ENCODE peak calls at places on chromosomes 1 and 21, in four cellular contexts. One of them, this sample, is unnamed.

GRCh38 chr1:149942207-149942606 is 5.5 kb upstream of the MTMR11 start:
- DNase-seq in A549: peak; percentile 58
- DNase-seq in WTC11: peak; percentile 53
- DNase-seq in Peyer's patch: no peak
- DNase-seq in this sample: no peak

GRCh38 chr1:216670118-216670870 is 52.9 kb downstream of the ESRRG start:
- DNase-seq in A549: peak; percentile 29
- DNase-seq in WTC11: no peak
- DNase-seq in Peyer's patch: no peak
- DNase-seq in this sample: no peak

GRCh38 chr1:49136738-49137251 is 360.1 kb upstream of the BEND5 start:
- DNase-seq in A549: no peak
- DNase-seq in WTC11: no peak
- DNase-seq in Peyer's patch: no peak
- DNase-seq in this sample: no peak

GRCh38 chr1:26468911-26469310 is 3.3 kb upstream of the HMGN2 start:
- DNase-seq in A549: no peak
- DNase-seq in WTC11: no peak
- DNase-seq in Peyer's patch: no peak
- DNase-seq in this sample: no peak

GRCh38 chr1:177937931-177938330 is 31.9 kb downstream of the SEC16B start:
- DNase-seq in A549: no peak
- DNase-seq in WTC11: no peak
- DNase-seq in Peyer's patch: no peak
- DNase-seq in this sample: no peak

GRCh38 chr1:17438977-17439249 is 564 bp downstream of the RCC2 start:
- DNase-seq in A549: no peak
- DNase-seq in WTC11: no peak
- DNase-seq in Peyer's patch: no peak
- DNase-seq in this sample: peak; percentile 43

GRCh38 chr1:96634863-96635262 is 86.7 kb upstream of the PTBP2 start:
- DNase-seq in A549: no peak
- DNase-seq in WTC11: no peak
- DNase-seq in Peyer's patch: no peak
- DNase-seq in this sample: no peak

GRCh38 chr21:45623436-45623835 is 20.1 kb upstream of the PCBP3 start:
- DNase-seq in A549: no peak
- DNase-seq in WTC11: no peak
- DNase-seq in Peyer's patch: peak; percentile 9
- DNase-seq in this sample: no peak

GRCh38 chr21:31142600-31142999 is 104.3 kb upstream of the KRTAP19-8 start:
- DNase-seq in A549: no peak
- DNase-seq in WTC11: no peak
- DNase-seq in Peyer's patch: no peak
- DNase-seq in this sample: no peak

GRCh38 chr1:153612755-153613331 is at the start of gene S100A16:
- DNase-seq in A549: peak; percentile 77
- DNase-seq in WTC11: peak; percentile 54
- DNase-seq in Peyer's patch: no peak
- DNase-seq in this sample: no peak

GRCh38 chr21:41857771-41858300 is 21.3 kb downstream of the PRDM15 start:
- DNase-seq in A549: no peak
- DNase-seq in WTC11: no peak
- DNase-seq in Peyer's patch: no peak
- DNase-seq in this sample: no peak

GRCh38 chr1:33723251-33723650 is 140.6 kb upstream of the HMGB4 start:
- DNase-seq in A549: no peak
- DNase-seq in WTC11: no peak
- DNase-seq in Peyer's patch: no peak
- DNase-seq in this sample: no peak

GRCh38 chr1:58304584-58304983 is 241.9 kb downstream of the OMA1 start:
- DNase-seq in A549: no peak
- DNase-seq in WTC11: no peak
- DNase-seq in Peyer's patch: no peak
- DNase-seq in this sample: no peak

GRCh38 chr1:102837551-102837950 is 270.8 kb downstream of the COL11A1 start:
- DNase-seq in A549: no peak
- DNase-seq in WTC11: no peak
- DNase-seq in Peyer's patch: no peak
- DNase-seq in this sample: no peak

GRCh38 chr1:75937034-75937433 is 4.8 kb upstream of the ASB17 start:
- DNase-seq in A549: no peak
- DNase-seq in WTC11: no peak
- DNase-seq in Peyer's patch: no peak
- DNase-seq in this sample: no peak

GRCh38 chr1:2046225-2046917 is 3.8 kb upstream of the PRKCZ start:
- DNase-seq in A549: peak; percentile 64
- DNase-seq in WTC11: peak; percentile 91
- DNase-seq in Peyer's patch: peak; percentile 63
- DNase-seq in this sample: peak; percentile 79

GRCh38 chr1:82517586-82517985 is 716.9 kb downstream of the ADGRL2 start:
- DNase-seq in A549: no peak
- DNase-seq in WTC11: peak; percentile 40
- DNase-seq in Peyer's patch: no peak
- DNase-seq in this sample: no peak
- TF ChIP-seq CTCF in A549: no peak
- TF ChIP-seq CTCF in WTC11: no peak
- TF ChIP-seq CTCF in Peyer's patch: no peak
- TF ChIP-seq CTCF in this sample: no peak

DNA sequence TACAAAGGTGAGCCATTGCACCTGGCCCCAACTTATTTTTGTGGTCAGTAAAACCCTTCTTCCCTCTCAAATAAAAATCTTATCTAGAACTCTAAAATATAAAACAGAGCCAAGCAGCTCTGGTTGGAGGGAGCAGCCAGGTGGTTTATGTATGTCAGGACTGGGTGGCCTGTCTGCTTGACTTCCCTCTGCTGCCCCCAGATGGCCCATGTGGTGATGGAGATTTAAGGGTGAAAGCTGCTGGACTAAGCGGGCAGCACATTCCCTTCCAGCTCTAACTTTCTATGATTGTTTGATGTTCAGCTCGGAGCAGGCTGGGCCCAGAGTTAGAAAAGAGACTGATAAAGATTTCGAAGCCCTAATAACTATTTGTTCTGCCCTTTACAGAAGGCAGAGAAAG is 11.9 kb upstream of the PAQR6 start:
- DNase-seq in A549: peak; percentile 38
- DNase-seq in WTC11: no peak
- DNase-seq in Peyer's patch: no peak
- DNase-seq in this sample: no peak
- TF ChIP-seq CTCF in A549: peak; percentile 9
- TF ChIP-seq CTCF in WTC11: no peak
- TF ChIP-seq CTCF in Peyer's patch: no peak
- TF ChIP-seq CTCF in this sample: peak; percentile 32

GRCh38 chr1:52748119-52748518 is 21.9 kb downstream of the ZYG11B start:
- DNase-seq in A549: peak; percentile 10
- DNase-seq in WTC11: no peak
- DNase-seq in Peyer's patch: no peak
- DNase-seq in this sample: no peak
- TF ChIP-seq CTCF in A549: peak; percentile 42
- TF ChIP-seq CTCF in WTC11: no peak
- TF ChIP-seq CTCF in Peyer's patch: peak; percentile 47
- TF ChIP-seq CTCF in this sample: no peak

GRCh38 chr1:202237052-202237451 is 43.5 kb downstream of the LGR6 start:
- DNase-seq in A549: peak; percentile 79
- DNase-seq in WTC11: peak; percentile 89
- DNase-seq in Peyer's patch: no peak
- DNase-seq in this sample: peak; percentile 58
- TF ChIP-seq CTCF in A549: peak; percentile 42
- TF ChIP-seq CTCF in WTC11: peak; percentile 24
- TF ChIP-seq CTCF in Peyer's patch: peak; percentile 46
- TF ChIP-seq CTCF in this sample: peak; percentile 54

DNA sequence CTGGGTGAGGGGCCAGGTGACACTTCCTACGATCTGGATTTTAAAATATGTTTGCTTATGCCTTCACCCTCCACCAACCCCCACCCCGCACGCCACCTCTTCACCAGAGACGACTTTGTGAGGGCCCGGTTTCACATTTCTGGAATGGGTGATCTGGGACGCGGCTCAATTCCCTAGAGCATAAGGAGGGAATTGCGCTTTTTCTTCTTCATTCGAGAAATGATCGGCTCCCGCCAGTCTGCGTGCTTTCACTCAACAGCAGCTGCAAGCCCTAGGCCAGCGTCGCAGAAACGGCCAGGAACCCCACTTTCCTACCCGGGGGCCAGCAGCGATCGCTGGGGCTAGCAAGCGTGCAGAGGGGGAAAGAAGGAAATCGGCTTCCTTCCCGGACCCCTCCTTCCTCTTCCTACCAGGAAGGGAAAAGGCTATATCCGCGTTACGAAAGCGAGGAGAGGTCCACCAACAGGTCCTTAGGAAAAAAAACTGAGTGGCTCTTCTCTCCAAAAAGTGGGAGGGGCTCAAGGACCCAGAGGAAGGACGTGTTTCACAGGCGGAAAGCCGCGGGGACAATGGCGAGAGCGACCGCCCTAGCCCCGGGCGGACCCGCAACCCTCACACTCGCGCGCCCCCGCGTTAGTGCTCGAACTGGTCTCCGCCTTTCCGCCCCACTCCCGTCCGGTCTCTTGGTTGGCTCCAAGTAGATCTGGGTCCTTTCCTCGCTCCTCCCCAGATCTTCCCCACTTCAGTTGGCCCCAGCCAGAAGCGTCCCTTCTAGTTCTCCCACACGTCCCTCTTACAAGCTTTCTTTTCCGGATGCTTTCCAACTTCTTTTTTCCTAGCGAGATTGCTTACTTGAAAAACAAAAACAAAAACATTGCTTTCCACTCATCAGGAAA is 1.1 kb upstream of the ADAMTS1 start:
- DNase-seq in A549: peak; percentile 31
- DNase-seq in WTC11: peak; percentile 72
- DNase-seq in Peyer's patch: peak; percentile 18
- DNase-seq in this sample: no peak
- TF ChIP-seq CTCF in A549: no peak
- TF ChIP-seq CTCF in WTC11: no peak
- TF ChIP-seq CTCF in Peyer's patch: peak; percentile 4
- TF ChIP-seq CTCF in this sample: no peak

This sample was measured in GM13977.